ENCODE peak calls at places on chromosomes 11 and 22, in ten cellular contexts. V is fibroblast of lung, F is brain microvascular endothelial cell, O is kidney epithelial cell, Q is endothelial cell of umbilical vein, Z is cardiac muscle cell, E is tibial artery, R is vagina, J is ovary, U is sigmoid colon. H is an unnamed sample. For H3K27me3, the result is how much of the 10 kb centered on the place peaks cover.

GRCh38 chr22:32476286-32476685 is 1.7 kb downstream of the FBXO7 start:
- DNase-seq in U (no peak), E (no peak), O (no peak), Q (peak), J (no peak), Z (no peak), F (no peak), V (no peak), R (no peak), H (no peak)

GRCh38 chr11:67272327-67273259 is 6.3 kb downstream of the GRK2 start:
- DNase-seq in U (peak), Q (no peak), J (peak), Z (no peak), R (no peak), E (peak), V (no peak), O (no peak), F (no peak), H (no peak)

GRCh38 chr11:116046127-116046526 is 541.9 kb upstream of the CADM1 start:
- DNase-seq in R (no peak), F (no peak), Z (no peak), O (no peak), J (no peak), U (no peak), E (no peak), V (no peak), Q (no peak), H (no peak)

GRCh38 chr11:131514062-131514461 is 143.6 kb downstream of the NTM start:
- DNase-seq in J (no peak), R (no peak), F (no peak), O (no peak), U (no peak), Z (no peak), E (no peak), V (no peak), Q (no peak), H (no peak)

GRCh38 chr11:88340366-88340930 is 2.9 kb upstream of the CTSC start:
- DNase-seq in F (no peak), Z (no peak), Q (no peak), E (no peak), V (no peak), R (no peak), U (no peak), O (no peak), J (no peak), H (no peak)

GRCh38 chr11:119206512-119207299 is 567 bp downstream of the CBL start:
- DNase-seq in J (peak), V (no peak), O (no peak), R (no peak), U (peak), Q (no peak), Z (no peak), F (peak), E (no peak), H (no peak)

GRCh38 chr11:119166368-119167076 is 2.0 kb upstream of the NLRX1 start:
- DNase-seq in R (no peak), J (no peak), F (peak), O (peak), V (peak), Q (peak), U (no peak), E (no peak), Z (peak), H (peak)

GRCh38 chr11:78256962-78257361 is 68.2 kb downstream of the USP35 start:
- DNase-seq in E (peak), R (no peak), O (no peak), Q (peak), Z (peak), J (peak), U (peak), V (peak), F (peak), H (peak)

GRCh38 chr11:16862733-16863132 is 124.3 kb downstream of the C11orf58 start:
- DNase-seq in Q (no peak), J (no peak), R (no peak), Z (no peak), F (no peak), E (no peak), U (no peak), O (no peak), V (no peak), H (no peak)

GRCh38 chr11:1959786-1960185 is 12.7 kb downstream of the MRPL23 start:
- DNase-seq in E (peak), Z (no peak), O (no peak), U (peak), Q (no peak), F (no peak), R (no peak), V (no peak), J (peak), H (no peak)

GRCh38 chr11:102589047-102589459 is 36.1 kb downstream of the MMP20 start:
- DNase-seq in U (no peak), V (no peak), Z (no peak), O (no peak), Q (no peak), E (no peak), R (no peak), F (no peak), J (no peak), H (no peak)

GRCh38 chr11:46724088-46724487 is 5.1 kb downstream of the F2 start:
- DNase-seq in R (no peak), O (no peak), V (no peak), E (no peak), U (no peak), J (no peak), Q (no peak), F (no peak), Z (no peak), H (no peak)

GRCh38 chr11:63961608-63962412 is 12.6 kb upstream of the COX8A start:
- DNase-seq in Z (peak), J (no peak), U (peak), R (no peak), Q (no peak), E (no peak), V (peak), F (peak), O (no peak), H (peak)

GRCh38 chr11:122834065-122834464 is 4.2 kb upstream of the CRTAM start:
- DNase-seq in Z (no peak), U (no peak), Q (no peak), R (no peak), E (no peak), O (no peak), V (no peak), J (no peak), F (no peak), H (no peak)

GRCh38 chr22:37320726-37321286 is 38.5 kb downstream of the CYTH4 start:
- DNase-seq in Q (no peak), O (no peak), R (no peak), F (no peak), E (no peak), Z (no peak), J (no peak), V (no peak), U (no peak), H (no peak)

GRCh38 chr11:21264125-21264524 is 594.7 kb downstream of the NELL1 start:
- DNase-seq in U (no peak), F (no peak), R (no peak), V (no peak), E (no peak), J (no peak), Q (no peak), Z (no peak), O (no peak), H (no peak)

GRCh38 chr11:4704054-4704789 is at the start of gene MMP26:
- DNase-seq in F (no peak), R (no peak), Q (no peak), U (no peak), J (no peak), V (no peak), O (no peak), Z (no peak), E (no peak), H (no peak)

GRCh38 chr11:67401495-67402191 is at the start of gene PPP1CA:
- DNase-seq in E (peak), U (peak), Q (peak), V (peak), Z (peak), F (peak), O (no peak), J (peak), R (no peak), H (peak)

GRCh38 chr11:103806130-103806900 is 230.1 kb upstream of the DDI1 start:
- DNase-seq in R (no peak), E (no peak), J (peak), U (no peak), V (peak), O (peak), Z (peak), F (peak), Q (peak), H (peak)

GRCh38 chr11:132504501-132505041 is 1027.7 kb downstream of the OPCML start:
- DNase-seq in F (no peak), R (no peak), U (no peak), E (no peak), V (no peak), Z (no peak), O (no peak), Q (no peak), J (no peak), H (no peak)

GRCh38 chr11:35144103-35144741 is 5.3 kb downstream of the CD44 start:
- DNase-seq in J (no peak), U (no peak), E (no peak), V (peak), R (no peak), Z (peak), O (no peak), Q (no peak), F (peak), H (peak)

GRCh38 chr22:42300286-42301071 is 30.0 kb upstream of the TCF20 start:
- DNase-seq in R (no peak), Z (no peak), V (no peak), U (no peak), E (no peak), Q (no peak), F (no peak), J (no peak), O (peak), H (peak)

GRCh38 chr11:43557553-43558031 is 122.9 kb upstream of the HSD17B12 start:
- DNase-seq in V (peak), O (no peak), R (no peak), U (no peak), F (no peak), E (no peak), Z (no peak), J (peak), Q (no peak), H (no peak)
- TF ChIP-seq CTCF in V (peak), O (peak), R (no peak), U (no peak), F (peak), E (no peak), Z (peak), J (peak), Q (no peak), H (no peak)

DNA sequence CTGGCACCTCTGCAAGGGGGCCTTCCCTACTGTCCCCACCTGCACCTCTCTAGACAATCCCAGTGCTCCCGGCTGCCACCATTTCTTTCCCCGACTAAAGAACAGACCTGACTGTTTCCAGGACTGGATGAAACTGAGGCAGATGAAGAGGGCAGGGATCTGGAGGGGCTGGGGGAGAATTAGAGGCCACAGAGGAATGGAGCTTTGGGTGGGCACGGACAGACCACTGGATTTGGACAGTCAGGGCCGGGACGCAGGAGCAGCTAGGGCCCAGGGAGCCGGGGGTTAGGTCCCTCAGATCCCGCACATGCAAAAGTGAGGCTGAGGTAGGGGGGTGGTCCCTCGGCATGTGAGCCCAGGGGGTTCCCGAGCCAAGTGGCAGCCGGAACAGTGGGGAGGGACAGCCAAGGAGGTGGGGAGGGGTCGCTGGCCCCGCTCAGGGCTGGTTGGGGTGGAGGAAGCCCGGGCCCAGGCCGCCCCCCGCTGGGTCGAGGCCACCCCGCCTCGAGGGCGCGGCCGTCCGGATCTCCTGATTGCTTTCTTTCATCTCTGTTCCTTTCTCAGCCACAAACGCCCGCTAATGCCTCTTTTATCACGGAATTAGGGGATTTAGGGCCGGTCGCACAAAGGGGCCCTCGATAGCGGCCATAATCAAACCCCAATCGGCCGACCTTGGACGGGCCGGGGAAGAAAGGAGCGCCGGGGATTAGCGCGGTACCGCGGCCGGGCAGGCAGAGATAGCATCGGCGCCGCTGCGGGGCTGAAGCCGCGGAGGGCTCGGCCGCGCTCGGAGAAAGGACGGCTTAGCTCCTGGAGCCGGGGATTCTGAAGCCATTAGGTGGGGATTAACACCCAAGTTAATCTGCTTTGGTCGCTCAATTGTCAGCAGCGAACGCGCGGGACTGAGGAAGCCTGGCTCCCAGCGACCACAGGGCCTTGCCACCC is 9.3 kb downstream of the SLC25A1 start:
- DNase-seq in Z (peak), V (no peak), J (no peak), R (no peak), O (no peak), F (no peak), Q (no peak), U (no peak), E (no peak), H (no peak)
- H3K4me3 ChIP-seq in Z (no peak), V (peak), J (peak), R (peak), O (peak), F (peak), Q (no peak), U (no peak), E (peak), H (peak)

DNA sequence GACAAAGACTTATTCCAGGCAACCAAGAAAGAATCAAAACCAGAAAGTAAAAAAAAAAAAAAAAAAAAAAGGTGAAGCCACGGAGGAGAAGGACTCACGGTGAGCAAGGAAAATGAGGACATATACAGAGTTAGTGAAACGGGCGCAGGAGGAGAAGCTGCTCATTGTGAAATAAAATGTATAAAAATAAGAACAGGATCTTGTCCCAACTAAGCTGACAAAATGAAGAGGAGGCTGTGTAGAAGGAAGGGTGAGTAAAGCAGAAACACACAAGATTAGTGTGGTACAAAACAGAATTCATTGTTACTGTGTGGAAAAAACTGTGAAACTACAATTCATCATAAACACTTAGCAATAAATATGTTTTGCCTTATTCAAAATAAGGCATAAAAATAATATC is 7.6 kb downstream of the IL17REL start:
- DNase-seq in Q (no peak), E (no peak), O (no peak), F (no peak), Z (no peak), V (no peak), U (no peak), J (no peak), R (no peak), H (no peak)
- H3K27me3 ChIP-seq in Q (under half), E (under half), O (under half), F (under half), Z (under half), V (under half), U (under half), J (under half), R (under half), H (under half)

DNA sequence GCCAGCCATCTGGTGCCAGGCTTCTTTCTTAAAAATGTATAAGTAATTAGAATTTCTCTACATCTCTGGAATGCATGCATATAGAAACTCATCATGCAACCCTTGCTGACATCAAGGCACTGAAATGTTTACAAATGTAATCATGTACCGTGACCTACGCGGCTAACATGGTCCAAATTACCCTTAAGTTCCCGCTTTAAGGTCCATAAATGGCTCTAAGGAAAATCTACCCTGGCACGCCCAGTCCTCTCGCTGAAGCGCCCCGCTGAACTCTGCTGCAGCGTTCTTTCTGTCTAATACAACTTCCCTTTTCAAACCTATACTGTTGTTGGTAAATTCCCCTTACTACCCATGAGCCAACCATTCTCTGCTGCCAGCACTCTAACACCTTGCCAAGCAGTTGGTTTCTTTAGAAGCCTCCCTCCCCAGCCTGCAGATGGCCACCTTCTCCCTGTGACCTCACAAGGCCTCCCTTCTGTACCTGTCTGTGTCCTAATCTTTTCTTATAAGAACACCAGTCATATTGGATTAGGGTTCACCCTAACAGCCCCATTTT is 13.5 kb upstream of the HMOX1 start:
- DNase-seq in F (no peak), Q (no peak), Z (no peak), R (no peak), U (no peak), V (peak), E (no peak), J (no peak), O (no peak), H (no peak)
- TF ChIP-seq CTCF in F (no peak), Q (no peak), Z (no peak), R (no peak), U (no peak), V (no peak), E (no peak), J (no peak), O (no peak), H (no peak)

DNA sequence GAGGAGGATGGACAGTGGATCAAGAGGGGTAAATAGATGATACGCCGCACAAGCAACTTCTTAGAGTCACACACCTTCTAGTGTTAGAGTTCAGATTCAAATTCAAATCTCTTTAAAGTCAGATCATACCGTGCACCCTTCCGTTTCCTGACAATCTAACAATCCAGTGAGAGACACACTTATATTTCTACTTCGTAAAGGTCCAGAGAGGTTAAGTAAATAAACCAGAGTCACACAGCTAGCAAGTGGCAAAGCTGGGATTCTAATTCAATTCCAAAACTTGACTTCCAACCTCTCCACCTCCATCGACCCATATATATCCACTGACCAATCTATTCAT is 34.0 kb downstream of the MIAT start:
- DNase-seq in E (no peak), U (no peak), Q (no peak), R (no peak), O (no peak), J (no peak), Z (no peak), V (no peak), F (no peak), H (no peak)
- H3K4me3 ChIP-seq in E (no peak), U (no peak), Q (no peak), R (no peak), O (no peak), J (no peak), Z (no peak), V (no peak), F (no peak), H (no peak)

DNA sequence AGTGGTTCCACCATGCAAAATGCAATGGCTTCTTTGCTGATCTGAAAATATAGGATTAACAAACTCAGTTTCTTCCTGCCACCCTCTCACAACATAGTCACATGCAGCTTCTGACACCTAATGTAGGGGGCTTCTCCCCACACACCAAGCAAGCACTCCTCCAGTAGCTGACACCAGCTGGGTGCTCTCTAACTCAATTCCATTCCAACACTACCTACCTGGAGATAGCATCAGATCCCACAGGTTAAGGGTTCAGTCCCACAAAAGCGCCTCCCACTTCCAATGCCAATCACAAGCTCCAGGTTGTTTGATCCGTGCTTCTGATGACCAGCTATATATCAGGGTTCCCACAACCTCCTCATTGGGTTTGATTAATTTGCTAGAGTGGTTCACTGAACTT is 31.8 kb upstream of the NNMT start:
- DNase-seq in Q (no peak), R (no peak), U (no peak), O (no peak), F (no peak), J (no peak), V (no peak), E (no peak), Z (no peak), H (no peak)
- H3K27me3 ChIP-seq in Q (under half), R (under half), U (under half), O (under half), F (under half), J (under half), V (under half), E (under half), Z (under half), H (under half)

GRCh38 chr22:43955040-43955882 is at the start of gene SAMM50:
- DNase-seq in F (peak), Q (peak), V (peak), Z (peak), U (peak), E (peak), J (peak), O (peak), R (no peak), H (peak)
- TF ChIP-seq CTCF in F (no peak), Q (no peak), V (no peak), Z (no peak), U (no peak), E (no peak), J (no peak), O (no peak), R (no peak), H (peak)

DNA sequence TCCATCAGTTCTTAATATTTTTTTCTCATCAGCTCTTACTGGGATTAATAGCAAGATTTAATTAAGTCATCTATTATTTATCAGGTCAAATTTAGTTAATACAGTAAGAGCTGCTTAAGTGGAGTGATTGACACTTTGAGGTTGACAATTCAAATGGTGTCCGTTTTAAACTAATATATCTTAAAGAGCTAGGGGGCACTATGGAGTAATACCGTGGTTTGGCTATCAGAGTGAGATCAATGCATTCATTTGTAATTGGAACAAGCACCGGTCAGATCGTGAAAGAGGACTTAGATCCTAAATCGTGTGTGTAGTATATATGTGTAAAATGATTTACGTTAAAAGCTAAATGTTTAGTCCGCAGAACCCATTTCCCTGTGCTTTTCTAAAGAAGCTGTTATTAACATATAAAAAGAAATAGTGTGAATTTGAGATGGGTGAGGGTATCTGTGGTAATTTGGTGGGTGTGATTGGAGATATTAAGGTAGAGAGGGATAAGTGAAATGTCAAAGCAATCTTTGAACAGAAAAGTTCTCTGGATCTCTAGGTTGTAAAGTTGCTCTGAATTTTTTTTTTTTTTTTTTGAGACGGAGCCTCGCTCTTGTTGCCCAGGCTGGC is 2.3 kb downstream of the SIK2 start:
- DNase-seq in Z (peak), V (peak), Q (peak), R (no peak), U (no peak), J (no peak), E (no peak), F (peak), O (no peak), H (peak)
- H3K4me3 ChIP-seq in Z (peak), V (peak), Q (no peak), R (peak), U (no peak), J (peak), E (peak), F (peak), O (peak), H (no peak)